ENCODE peak calls at places on chromosomes 16 and 17, in nine cellular contexts. One of them, this sample, is unnamed.

GRCh38 chr17:38353084-38353604 is 1.5 kb downstream of the SOCS7 start:
- DNase-seq in kidney epithelial cell: no peak
- DNase-seq in RWPE1: no peak
- DNase-seq in body of pancreas: no peak
- DNase-seq in fibroblast of pulmonary artery: peak
- DNase-seq in HFF-Myc: no peak
- DNase-seq in CD4-positive, alpha-beta T cell: no peak
- DNase-seq in pancreas: no peak
- DNase-seq in thoracic aorta: no peak
- DNase-seq in this sample: no peak

GRCh38 chr17:27540300-27541105 is 84.3 kb downstream of the KSR1 start:
- DNase-seq in kidney epithelial cell: peak
- DNase-seq in HFF-Myc: peak
- DNase-seq in RWPE1: no peak
- DNase-seq in CD4-positive, alpha-beta T cell: no peak
- DNase-seq in fibroblast of pulmonary artery: peak
- DNase-seq in body of pancreas: peak
- DNase-seq in pancreas: peak
- DNase-seq in thoracic aorta: peak
- DNase-seq in this sample: no peak

GRCh38 chr16:27365142-27366089 is 36.6 kb upstream of the IL21R start:
- DNase-seq in RWPE1: peak
- DNase-seq in kidney epithelial cell: peak
- DNase-seq in body of pancreas: peak
- DNase-seq in HFF-Myc: no peak
- DNase-seq in thoracic aorta: no peak
- DNase-seq in pancreas: no peak
- DNase-seq in CD4-positive, alpha-beta T cell: no peak
- DNase-seq in fibroblast of pulmonary artery: peak
- DNase-seq in this sample: no peak

GRCh38 chr17:4696432-4696796 is 7.5 kb downstream of the PELP1 start:
- DNase-seq in body of pancreas: no peak
- DNase-seq in kidney epithelial cell: no peak
- DNase-seq in fibroblast of pulmonary artery: no peak
- DNase-seq in pancreas: no peak
- DNase-seq in RWPE1: no peak
- DNase-seq in thoracic aorta: no peak
- DNase-seq in CD4-positive, alpha-beta T cell: no peak
- DNase-seq in HFF-Myc: no peak
- DNase-seq in this sample: peak

GRCh38 chr17:66441012-66441703 is 138.7 kb downstream of the PRKCA start:
- DNase-seq in pancreas: no peak
- DNase-seq in RWPE1: no peak
- DNase-seq in CD4-positive, alpha-beta T cell: no peak
- DNase-seq in HFF-Myc: no peak
- DNase-seq in thoracic aorta: no peak
- DNase-seq in fibroblast of pulmonary artery: no peak
- DNase-seq in body of pancreas: no peak
- DNase-seq in kidney epithelial cell: no peak
- DNase-seq in this sample: peak

GRCh38 chr17:2158011-2158410 is 103.1 kb downstream of the HIC1 start:
- DNase-seq in body of pancreas: no peak
- DNase-seq in thoracic aorta: no peak
- DNase-seq in RWPE1: peak
- DNase-seq in CD4-positive, alpha-beta T cell: no peak
- DNase-seq in fibroblast of pulmonary artery: peak
- DNase-seq in pancreas: no peak
- DNase-seq in HFF-Myc: no peak
- DNase-seq in kidney epithelial cell: no peak
- DNase-seq in this sample: no peak

GRCh38 chr16:77376358-77376757 is 58.5 kb downstream of the ADAMTS18 start:
- DNase-seq in CD4-positive, alpha-beta T cell: no peak
- DNase-seq in HFF-Myc: no peak
- DNase-seq in body of pancreas: no peak
- DNase-seq in thoracic aorta: no peak
- DNase-seq in pancreas: no peak
- DNase-seq in kidney epithelial cell: no peak
- DNase-seq in fibroblast of pulmonary artery: no peak
- DNase-seq in RWPE1: no peak
- DNase-seq in this sample: peak

GRCh38 chr16:12228607-12229499 is 252.3 kb downstream of the SNX29 start:
- DNase-seq in pancreas: no peak
- DNase-seq in RWPE1: peak
- DNase-seq in kidney epithelial cell: no peak
- DNase-seq in HFF-Myc: peak
- DNase-seq in CD4-positive, alpha-beta T cell: no peak
- DNase-seq in body of pancreas: peak
- DNase-seq in thoracic aorta: no peak
- DNase-seq in fibroblast of pulmonary artery: peak
- DNase-seq in this sample: peak

GRCh38 chr17:13572581-13572980 is 29.1 kb downstream of the HS3ST3A1 start:
- DNase-seq in HFF-Myc: no peak
- DNase-seq in thoracic aorta: no peak
- DNase-seq in kidney epithelial cell: no peak
- DNase-seq in RWPE1: no peak
- DNase-seq in CD4-positive, alpha-beta T cell: no peak
- DNase-seq in fibroblast of pulmonary artery: no peak
- DNase-seq in pancreas: no peak
- DNase-seq in body of pancreas: no peak
- DNase-seq in this sample: no peak

GRCh38 chr16:23258919-23259237 is 43.2 kb upstream of the SCNN1B start:
- DNase-seq in fibroblast of pulmonary artery: no peak
- DNase-seq in CD4-positive, alpha-beta T cell: no peak
- DNase-seq in HFF-Myc: no peak
- DNase-seq in kidney epithelial cell: no peak
- DNase-seq in thoracic aorta: no peak
- DNase-seq in body of pancreas: no peak
- DNase-seq in RWPE1: no peak
- DNase-seq in pancreas: no peak
- DNase-seq in this sample: no peak

GRCh38 chr17:7956208-7956965 is 24.4 kb downstream of the CNTROB start:
- DNase-seq in kidney epithelial cell: no peak
- DNase-seq in pancreas: no peak
- DNase-seq in HFF-Myc: no peak
- DNase-seq in RWPE1: no peak
- DNase-seq in CD4-positive, alpha-beta T cell: no peak
- DNase-seq in body of pancreas: peak
- DNase-seq in thoracic aorta: no peak
- DNase-seq in fibroblast of pulmonary artery: peak
- DNase-seq in this sample: no peak

GRCh38 chr16:85300451-85300968 is 188.2 kb upstream of the CIBAR2 start:
- DNase-seq in CD4-positive, alpha-beta T cell: no peak
- DNase-seq in pancreas: no peak
- DNase-seq in thoracic aorta: no peak
- DNase-seq in body of pancreas: no peak
- DNase-seq in HFF-Myc: no peak
- DNase-seq in RWPE1: no peak
- DNase-seq in fibroblast of pulmonary artery: no peak
- DNase-seq in kidney epithelial cell: no peak
- DNase-seq in this sample: no peak

DNA sequence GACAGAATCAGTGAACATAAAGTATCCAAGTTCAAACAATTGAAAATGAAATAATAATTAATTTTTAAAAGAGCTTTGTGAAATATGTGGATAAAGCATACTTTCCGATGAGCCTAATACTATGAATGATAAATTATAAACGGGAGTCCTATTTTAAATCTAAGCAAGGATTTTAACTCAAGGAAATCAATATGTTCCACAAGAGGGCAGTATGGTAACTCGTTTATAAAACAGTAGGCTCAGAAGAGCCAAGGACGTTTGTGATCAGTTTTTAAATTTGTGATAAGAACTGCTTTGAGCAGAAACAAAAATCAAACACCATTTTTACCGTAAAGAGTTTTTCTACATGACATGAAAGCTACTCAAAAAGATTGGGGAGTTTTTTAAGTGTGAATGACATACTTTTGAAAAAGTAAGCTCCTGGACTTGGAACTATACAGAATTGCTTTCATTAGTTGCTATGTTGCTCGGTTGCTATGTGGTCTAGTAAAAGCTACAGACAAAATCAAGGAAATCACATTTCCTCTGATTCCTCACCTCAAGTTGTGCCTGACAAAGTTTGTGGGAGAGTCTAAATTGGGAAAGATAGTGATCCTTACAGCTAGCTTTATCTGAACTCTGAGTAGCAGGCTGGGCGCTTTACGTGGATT is 11.8 kb upstream of the TEKT1 start:
- DNase-seq in body of pancreas: no peak
- DNase-seq in HFF-Myc: peak
- DNase-seq in CD4-positive, alpha-beta T cell: no peak
- DNase-seq in fibroblast of pulmonary artery: peak
- DNase-seq in thoracic aorta: no peak
- DNase-seq in pancreas: no peak
- DNase-seq in RWPE1: peak
- DNase-seq in kidney epithelial cell: no peak
- DNase-seq in this sample: peak
- TF ChIP-seq CTCF in body of pancreas: peak
- TF ChIP-seq CTCF in HFF-Myc: peak
- TF ChIP-seq CTCF in CD4-positive, alpha-beta T cell: peak
- TF ChIP-seq CTCF in fibroblast of pulmonary artery: peak
- TF ChIP-seq CTCF in thoracic aorta: peak
- TF ChIP-seq CTCF in pancreas: no peak
- TF ChIP-seq CTCF in RWPE1: peak
- TF ChIP-seq CTCF in kidney epithelial cell: peak
- TF ChIP-seq CTCF in this sample: peak

GRCh38 chr17:59371426-59372099 is 40.1 kb downstream of the YPEL2 start:
- DNase-seq in fibroblast of pulmonary artery: peak
- DNase-seq in thoracic aorta: no peak
- DNase-seq in HFF-Myc: no peak
- DNase-seq in body of pancreas: peak
- DNase-seq in RWPE1: no peak
- DNase-seq in kidney epithelial cell: no peak
- DNase-seq in pancreas: peak
- DNase-seq in CD4-positive, alpha-beta T cell: no peak
- DNase-seq in this sample: no peak

GRCh38 chr17:59368218-59368857 is 36.9 kb downstream of the YPEL2 start:
- DNase-seq in pancreas: no peak
- DNase-seq in thoracic aorta: no peak
- DNase-seq in fibroblast of pulmonary artery: no peak
- DNase-seq in body of pancreas: no peak
- DNase-seq in HFF-Myc: no peak
- DNase-seq in CD4-positive, alpha-beta T cell: no peak
- DNase-seq in kidney epithelial cell: no peak
- DNase-seq in RWPE1: no peak
- DNase-seq in this sample: no peak

GRCh38 chr17:59369026-59369724 is 37.7 kb downstream of the YPEL2 start:
- DNase-seq in thoracic aorta: no peak
- DNase-seq in pancreas: no peak
- DNase-seq in CD4-positive, alpha-beta T cell: no peak
- DNase-seq in fibroblast of pulmonary artery: no peak
- DNase-seq in body of pancreas: no peak
- DNase-seq in HFF-Myc: no peak
- DNase-seq in kidney epithelial cell: no peak
- DNase-seq in RWPE1: no peak
- DNase-seq in this sample: no peak

GRCh38 chr17:59372138-59372751 is 40.8 kb downstream of the YPEL2 start:
- DNase-seq in HFF-Myc: peak
- DNase-seq in fibroblast of pulmonary artery: peak
- DNase-seq in kidney epithelial cell: no peak
- DNase-seq in pancreas: no peak
- DNase-seq in thoracic aorta: no peak
- DNase-seq in RWPE1: no peak
- DNase-seq in CD4-positive, alpha-beta T cell: no peak
- DNase-seq in body of pancreas: peak
- DNase-seq in this sample: peak

DNA sequence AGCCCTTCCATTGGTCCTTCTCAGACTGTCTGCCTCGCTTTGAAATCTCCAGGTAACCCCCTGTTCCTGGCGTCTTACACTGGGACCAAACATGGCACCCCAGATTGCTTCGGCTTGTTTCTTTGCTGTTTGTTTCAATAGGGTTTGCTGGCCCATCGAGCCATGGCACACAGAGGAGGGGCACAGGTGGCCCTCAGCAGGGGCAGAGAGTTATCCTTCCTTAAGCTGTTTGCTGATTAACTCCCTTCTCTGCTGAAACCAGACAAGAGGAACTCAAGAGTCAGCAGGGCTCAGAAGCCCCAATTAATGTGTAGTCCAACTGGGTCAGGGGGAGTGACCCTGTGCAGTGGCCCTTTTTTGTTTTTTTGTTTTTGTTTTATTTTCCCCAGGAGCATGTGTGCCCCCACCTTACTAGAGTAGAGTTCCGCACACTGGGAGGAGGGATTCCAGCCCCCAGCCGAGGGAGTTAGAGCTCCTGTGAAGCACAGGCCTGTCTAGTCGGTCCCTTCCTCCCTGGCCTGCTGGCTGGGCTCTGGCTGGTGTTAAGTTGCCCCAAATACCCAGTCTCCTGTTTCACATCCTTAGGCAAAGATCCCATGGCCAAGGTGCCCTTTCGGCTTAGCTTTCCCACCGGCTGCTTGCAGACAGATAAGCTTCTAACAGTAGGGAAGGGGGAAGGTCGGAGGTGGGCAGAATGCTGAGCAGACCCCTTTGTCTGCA is 39.3 kb downstream of the YPEL2 start:
- DNase-seq in pancreas: peak
- DNase-seq in HFF-Myc: no peak
- DNase-seq in body of pancreas: peak
- DNase-seq in fibroblast of pulmonary artery: no peak
- DNase-seq in CD4-positive, alpha-beta T cell: no peak
- DNase-seq in RWPE1: no peak
- DNase-seq in thoracic aorta: no peak
- DNase-seq in kidney epithelial cell: no peak
- DNase-seq in this sample: no peak
- TF ChIP-seq CTCF in pancreas: no peak
- TF ChIP-seq CTCF in HFF-Myc: no peak
- TF ChIP-seq CTCF in body of pancreas: no peak
- TF ChIP-seq CTCF in fibroblast of pulmonary artery: no peak
- TF ChIP-seq CTCF in CD4-positive, alpha-beta T cell: no peak
- TF ChIP-seq CTCF in RWPE1: no peak
- TF ChIP-seq CTCF in thoracic aorta: no peak
- TF ChIP-seq CTCF in kidney epithelial cell: no peak
- TF ChIP-seq CTCF in this sample: no peak

DNA sequence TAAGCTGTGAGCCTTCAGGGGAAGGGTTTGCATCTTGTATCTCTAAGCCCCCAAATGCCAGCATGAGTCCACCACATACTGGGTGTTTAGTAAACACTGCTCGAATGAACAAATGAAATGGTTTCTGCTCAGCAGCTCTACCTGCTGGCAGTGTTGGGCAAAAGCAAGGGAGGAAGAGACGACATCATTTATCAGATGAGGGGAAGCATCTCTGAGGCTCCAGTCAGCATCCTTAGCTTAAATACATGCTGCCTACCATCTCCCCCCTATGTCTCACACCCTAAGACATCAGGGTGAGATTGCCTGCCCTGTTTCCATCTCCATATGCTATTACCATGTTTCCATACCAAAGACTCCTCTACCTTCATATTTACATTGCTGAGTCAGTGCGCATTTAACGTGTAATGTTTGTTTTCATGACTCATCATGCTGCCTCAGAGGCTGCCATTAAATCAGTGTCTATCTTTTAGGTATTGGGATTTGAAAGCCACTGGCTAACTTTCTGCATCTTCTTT is 379.8 kb downstream of the UTP18 start:
- DNase-seq in fibroblast of pulmonary artery: no peak
- DNase-seq in RWPE1: peak
- DNase-seq in CD4-positive, alpha-beta T cell: no peak
- DNase-seq in kidney epithelial cell: no peak
- DNase-seq in pancreas: no peak
- DNase-seq in HFF-Myc: no peak
- DNase-seq in body of pancreas: no peak
- DNase-seq in thoracic aorta: no peak
- DNase-seq in this sample: peak
- TF ChIP-seq CTCF in fibroblast of pulmonary artery: no peak
- TF ChIP-seq CTCF in RWPE1: no peak
- TF ChIP-seq CTCF in CD4-positive, alpha-beta T cell: peak
- TF ChIP-seq CTCF in kidney epithelial cell: peak
- TF ChIP-seq CTCF in pancreas: no peak
- TF ChIP-seq CTCF in HFF-Myc: no peak
- TF ChIP-seq CTCF in body of pancreas: no peak
- TF ChIP-seq CTCF in thoracic aorta: no peak
- TF ChIP-seq CTCF in this sample: peak

GRCh38 chr16:58501242-58502131 is 1.5 kb downstream of the NDRG4 start:
- DNase-seq in RWPE1: no peak
- DNase-seq in fibroblast of pulmonary artery: no peak
- DNase-seq in thoracic aorta: no peak
- DNase-seq in pancreas: peak
- DNase-seq in CD4-positive, alpha-beta T cell: peak
- DNase-seq in kidney epithelial cell: no peak
- DNase-seq in body of pancreas: peak
- DNase-seq in HFF-Myc: no peak
- DNase-seq in this sample: peak
- TF ChIP-seq CTCF in RWPE1: no peak
- TF ChIP-seq CTCF in fibroblast of pulmonary artery: no peak
- TF ChIP-seq CTCF in thoracic aorta: no peak
- TF ChIP-seq CTCF in pancreas: no peak
- TF ChIP-seq CTCF in CD4-positive, alpha-beta T cell: no peak
- TF ChIP-seq CTCF in kidney epithelial cell: no peak
- TF ChIP-seq CTCF in body of pancreas: no peak
- TF ChIP-seq CTCF in HFF-Myc: no peak
- TF ChIP-seq CTCF in this sample: no peak

This sample was measured in GM13976.